ENCODE peak calls at places on chromosomes 6 and 20, in ten cellular contexts. One of them, this sample, is unnamed.

GRCh38 chr20:58829531-58829941 is 21.2 kb downstream of the GNAS-AS1 start:
- DNase-seq in aorta: peak; percentile 77
- DNase-seq in tibial artery: no peak
- DNase-seq in lower lobe of right lung: no peak
- DNase-seq in heart left ventricle: peak; percentile 60
- DNase-seq in right cardiac atrium: no peak
- DNase-seq in CD4-positive, alpha-beta memory T cell: no peak
- DNase-seq in spleen: no peak
- DNase-seq in PC-3: peak; percentile 21
- DNase-seq in HCT116: no peak
- DNase-seq in this sample: no peak

GRCh38 chr6:156260792-156261191 is 516.4 kb upstream of the ARID1B start:
- DNase-seq in heart left ventricle: no peak
- DNase-seq in right cardiac atrium: no peak
- DNase-seq in tibial artery: no peak
- DNase-seq in CD4-positive, alpha-beta memory T cell: no peak
- DNase-seq in PC-3: no peak
- DNase-seq in spleen: no peak
- DNase-seq in HCT116: no peak
- DNase-seq in lower lobe of right lung: no peak
- DNase-seq in aorta: no peak
- DNase-seq in this sample: no peak

GRCh38 chr6:21885532-21886089 is 292.1 kb downstream of the SOX4 start:
- DNase-seq in CD4-positive, alpha-beta memory T cell: no peak
- DNase-seq in HCT116: no peak
- DNase-seq in tibial artery: peak; percentile 47
- DNase-seq in lower lobe of right lung: no peak
- DNase-seq in right cardiac atrium: peak; percentile 81
- DNase-seq in PC-3: peak; percentile 20
- DNase-seq in aorta: peak; percentile 82
- DNase-seq in heart left ventricle: peak; percentile 28
- DNase-seq in spleen: no peak
- DNase-seq in this sample: peak; percentile 18

GRCh38 chr6:157246771-157247484 is 76.4 kb downstream of the TMEM242 start:
- DNase-seq in aorta: no peak
- DNase-seq in heart left ventricle: no peak
- DNase-seq in tibial artery: no peak
- DNase-seq in PC-3: no peak
- DNase-seq in right cardiac atrium: no peak
- DNase-seq in HCT116: no peak
- DNase-seq in spleen: peak; percentile 51
- DNase-seq in CD4-positive, alpha-beta memory T cell: no peak
- DNase-seq in lower lobe of right lung: no peak
- DNase-seq in this sample: no peak

GRCh38 chr20:13261460-13262301 is 40.6 kb downstream of the ISM1 start:
- DNase-seq in aorta: no peak
- DNase-seq in spleen: no peak
- DNase-seq in PC-3: peak; percentile 76
- DNase-seq in tibial artery: peak; percentile 45
- DNase-seq in lower lobe of right lung: peak; percentile 47
- DNase-seq in heart left ventricle: peak; percentile 37
- DNase-seq in HCT116: peak; percentile 26
- DNase-seq in right cardiac atrium: peak; percentile 72
- DNase-seq in CD4-positive, alpha-beta memory T cell: peak; percentile 58
- DNase-seq in this sample: peak; percentile 25

GRCh38 chr6:117676577-117677218 is 1.4 kb downstream of the NUS1 start:
- DNase-seq in aorta: no peak
- DNase-seq in lower lobe of right lung: no peak
- DNase-seq in CD4-positive, alpha-beta memory T cell: no peak
- DNase-seq in HCT116: no peak
- DNase-seq in PC-3: no peak
- DNase-seq in right cardiac atrium: no peak
- DNase-seq in heart left ventricle: no peak
- DNase-seq in spleen: no peak
- DNase-seq in tibial artery: no peak
- DNase-seq in this sample: no peak

GRCh38 chr6:144744720-144745119 is 459.6 kb downstream of the UTRN start:
- DNase-seq in aorta: no peak
- DNase-seq in PC-3: no peak
- DNase-seq in CD4-positive, alpha-beta memory T cell: no peak
- DNase-seq in heart left ventricle: no peak
- DNase-seq in spleen: no peak
- DNase-seq in tibial artery: no peak
- DNase-seq in HCT116: no peak
- DNase-seq in right cardiac atrium: no peak
- DNase-seq in lower lobe of right lung: no peak
- DNase-seq in this sample: no peak

GRCh38 chr20:64244281-64244805 is 11.2 kb upstream of the PCMTD2 start:
- DNase-seq in right cardiac atrium: no peak
- DNase-seq in PC-3: no peak
- DNase-seq in aorta: no peak
- DNase-seq in HCT116: no peak
- DNase-seq in lower lobe of right lung: peak; percentile 24
- DNase-seq in spleen: peak; percentile 55
- DNase-seq in heart left ventricle: no peak
- DNase-seq in tibial artery: no peak
- DNase-seq in CD4-positive, alpha-beta memory T cell: no peak
- DNase-seq in this sample: no peak

DNA sequence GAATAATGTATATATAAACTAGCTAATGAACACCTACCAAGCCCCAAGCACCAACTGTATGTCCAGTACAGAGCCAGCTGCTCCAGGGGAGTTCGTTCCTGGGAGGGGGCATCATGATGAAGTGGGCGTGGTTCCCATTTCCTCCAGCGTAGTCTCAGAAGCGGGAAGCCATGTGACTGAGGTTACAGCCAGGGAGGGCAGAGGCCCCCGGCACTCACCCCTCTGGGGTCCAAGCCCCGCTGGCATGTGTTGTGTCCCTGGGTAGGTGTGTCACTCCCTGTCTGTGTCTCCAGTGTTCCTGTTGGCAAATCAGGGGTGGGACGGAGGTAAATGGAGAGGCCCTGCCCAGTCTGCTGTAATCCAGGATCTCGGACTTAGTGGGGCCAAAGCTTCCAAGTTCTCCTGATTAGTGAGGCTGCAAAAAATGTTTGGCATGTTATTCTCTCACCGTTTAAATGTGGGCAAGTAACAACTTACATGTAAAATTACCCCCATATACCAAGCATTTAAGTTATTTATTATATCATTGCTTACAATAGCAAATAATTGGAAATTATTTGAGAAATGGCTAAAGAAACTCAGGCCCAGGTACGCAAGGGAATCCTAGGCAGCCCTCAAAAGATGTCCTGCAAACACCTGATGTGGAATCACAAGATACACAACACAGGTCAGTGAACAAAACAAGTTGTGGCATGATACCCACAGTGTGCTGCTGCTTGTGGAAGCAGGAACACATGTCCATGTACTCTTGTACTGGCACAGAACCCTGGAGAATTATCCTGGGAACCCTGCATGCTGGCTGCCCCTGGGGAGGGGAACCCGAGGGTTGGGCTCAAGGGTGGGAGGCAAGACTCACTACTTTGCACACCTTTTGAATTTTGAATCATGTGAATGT is 22.2 kb downstream of the FAM110A start:
- DNase-seq in PC-3: peak; percentile 11
- DNase-seq in HCT116: no peak
- DNase-seq in spleen: no peak
- DNase-seq in aorta: peak; percentile 61
- DNase-seq in right cardiac atrium: no peak
- DNase-seq in heart left ventricle: no peak
- DNase-seq in CD4-positive, alpha-beta memory T cell: no peak
- DNase-seq in tibial artery: no peak
- DNase-seq in lower lobe of right lung: no peak
- DNase-seq in this sample: peak; percentile 86
- H3K4me1 ChIP-seq in PC-3: peaks cover 36% of the 10 kb centered on the region
- H3K4me1 ChIP-seq in HCT116: peaks cover 61% of the 10 kb centered on the region
- H3K4me1 ChIP-seq in spleen: no peaks in the 10 kb centered on the region
- H3K4me1 ChIP-seq in aorta: no peaks in the 10 kb centered on the region
- H3K4me1 ChIP-seq in right cardiac atrium: no peaks in the 10 kb centered on the region
- H3K4me1 ChIP-seq in heart left ventricle: no peaks in the 10 kb centered on the region
- H3K4me1 ChIP-seq in CD4-positive, alpha-beta memory T cell: peaks cover 57% of the 10 kb centered on the region
- H3K4me1 ChIP-seq in tibial artery: peaks cover 9% of the 10 kb centered on the region
- H3K4me1 ChIP-seq in lower lobe of right lung: no peaks in the 10 kb centered on the region
- H3K4me1 ChIP-seq in this sample: peaks cover 29% of the 10 kb centered on the region

GRCh38 chr6:14927398-14927797 is 318.5 kb upstream of the JARID2 start:
- DNase-seq in tibial artery: no peak
- DNase-seq in HCT116: no peak
- DNase-seq in CD4-positive, alpha-beta memory T cell: no peak
- DNase-seq in heart left ventricle: no peak
- DNase-seq in spleen: no peak
- DNase-seq in PC-3: no peak
- DNase-seq in right cardiac atrium: no peak
- DNase-seq in aorta: no peak
- DNase-seq in lower lobe of right lung: no peak
- DNase-seq in this sample: no peak
- H3K27ac ChIP-seq in tibial artery: no peak overlapping the region
- H3K27ac ChIP-seq in HCT116: no peak overlapping the region
- H3K27ac ChIP-seq in CD4-positive, alpha-beta memory T cell: no peak overlapping the region
- H3K27ac ChIP-seq in heart left ventricle: no peak overlapping the region
- H3K27ac ChIP-seq in spleen: peak overlapping the region; percentile 2
- H3K27ac ChIP-seq in PC-3: no peak overlapping the region
- H3K27ac ChIP-seq in right cardiac atrium: no peak overlapping the region
- H3K27ac ChIP-seq in aorta: no peak overlapping the region
- H3K27ac ChIP-seq in lower lobe of right lung: no peak overlapping the region
- H3K27ac ChIP-seq in this sample: no peak overlapping the region

DNA sequence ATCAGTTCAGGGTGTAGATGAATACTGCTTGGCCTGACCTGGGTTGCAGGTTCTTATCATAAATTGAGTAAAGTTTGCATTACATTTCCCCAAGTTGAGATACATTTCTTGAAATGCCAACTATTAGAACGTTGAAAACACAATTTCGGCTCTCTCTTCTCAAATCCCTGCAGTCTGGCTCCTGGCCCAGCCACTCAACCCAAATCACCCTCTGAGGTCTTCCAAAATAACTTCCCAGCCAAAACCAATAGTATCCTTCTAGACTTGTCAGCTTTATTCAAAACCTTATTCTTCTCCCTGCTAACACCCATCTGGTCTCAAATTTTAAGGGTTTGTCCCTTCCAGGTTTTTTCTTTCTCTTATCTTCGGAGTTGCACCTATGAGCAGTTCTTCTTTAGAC is 263.6 kb downstream of the EYA4 start:
- DNase-seq in PC-3: no peak
- DNase-seq in lower lobe of right lung: no peak
- DNase-seq in right cardiac atrium: peak; percentile 76
- DNase-seq in HCT116: no peak
- DNase-seq in heart left ventricle: no peak
- DNase-seq in aorta: no peak
- DNase-seq in CD4-positive, alpha-beta memory T cell: no peak
- DNase-seq in tibial artery: no peak
- DNase-seq in spleen: no peak
- DNase-seq in this sample: no peak
- H3K4me1 ChIP-seq in PC-3: peaks cover 3% of the 10 kb centered on the region
- H3K4me1 ChIP-seq in lower lobe of right lung: peaks cover 7% of the 10 kb centered on the region
- H3K4me1 ChIP-seq in right cardiac atrium: peaks cover 1% of the 10 kb centered on the region
- H3K4me1 ChIP-seq in HCT116: no peaks in the 10 kb centered on the region
- H3K4me1 ChIP-seq in heart left ventricle: peaks cover 5% of the 10 kb centered on the region
- H3K4me1 ChIP-seq in aorta: peaks cover 2% of the 10 kb centered on the region
- H3K4me1 ChIP-seq in CD4-positive, alpha-beta memory T cell: no peaks in the 10 kb centered on the region
- H3K4me1 ChIP-seq in tibial artery: peaks cover 39% of the 10 kb centered on the region
- H3K4me1 ChIP-seq in spleen: no peaks in the 10 kb centered on the region
- H3K4me1 ChIP-seq in this sample: no peaks in the 10 kb centered on the region

GRCh38 chr6:67129780-67130179 is 1422.8 kb upstream of the EYS start:
- DNase-seq in heart left ventricle: no peak
- DNase-seq in spleen: no peak
- DNase-seq in HCT116: no peak
- DNase-seq in PC-3: no peak
- DNase-seq in right cardiac atrium: no peak
- DNase-seq in CD4-positive, alpha-beta memory T cell: no peak
- DNase-seq in aorta: no peak
- DNase-seq in tibial artery: no peak
- DNase-seq in lower lobe of right lung: no peak
- DNase-seq in this sample: no peak

GRCh38 chr6:67133973-67134372 is 1426.9 kb upstream of the EYS start:
- DNase-seq in tibial artery: no peak
- DNase-seq in CD4-positive, alpha-beta memory T cell: no peak
- DNase-seq in aorta: no peak
- DNase-seq in right cardiac atrium: no peak
- DNase-seq in HCT116: no peak
- DNase-seq in lower lobe of right lung: no peak
- DNase-seq in PC-3: no peak
- DNase-seq in heart left ventricle: no peak
- DNase-seq in spleen: no peak
- DNase-seq in this sample: no peak

DNA sequence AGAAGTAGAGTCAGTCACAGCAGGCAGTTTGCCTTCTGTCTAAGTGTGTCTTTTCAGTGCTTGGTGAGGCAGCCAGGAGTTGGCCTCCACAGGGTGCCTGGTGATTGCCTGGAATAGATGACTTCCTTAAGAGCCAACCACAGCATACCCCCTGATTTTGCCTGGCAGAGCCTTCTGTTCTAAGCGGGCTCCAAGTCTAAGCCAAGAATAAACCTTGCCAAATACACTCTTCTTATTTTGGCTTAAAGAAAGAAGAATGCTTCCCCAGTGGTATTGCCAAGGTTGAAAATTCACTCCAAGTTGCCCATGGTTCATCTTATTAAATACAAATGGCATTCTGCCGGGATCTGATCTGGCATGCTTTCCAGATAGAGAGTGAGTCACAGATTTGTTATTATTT is 1424.8 kb upstream of the EYS start:
- DNase-seq in CD4-positive, alpha-beta memory T cell: no peak
- DNase-seq in heart left ventricle: no peak
- DNase-seq in PC-3: peak; percentile 21
- DNase-seq in spleen: no peak
- DNase-seq in HCT116: no peak
- DNase-seq in right cardiac atrium: no peak
- DNase-seq in lower lobe of right lung: no peak
- DNase-seq in tibial artery: peak; percentile 55
- DNase-seq in aorta: no peak
- DNase-seq in this sample: no peak
- H3K27ac ChIP-seq in CD4-positive, alpha-beta memory T cell: no peak overlapping the region
- H3K27ac ChIP-seq in heart left ventricle: no peak overlapping the region
- H3K27ac ChIP-seq in PC-3: no peak overlapping the region
- H3K27ac ChIP-seq in spleen: no peak overlapping the region
- H3K27ac ChIP-seq in HCT116: no peak overlapping the region
- H3K27ac ChIP-seq in right cardiac atrium: no peak overlapping the region
- H3K27ac ChIP-seq in lower lobe of right lung: no peak overlapping the region
- H3K27ac ChIP-seq in tibial artery: no peak overlapping the region
- H3K27ac ChIP-seq in aorta: no peak overlapping the region
- H3K27ac ChIP-seq in this sample: no peak overlapping the region

GRCh38 chr20:45336530-45337366 is 11.5 kb downstream of the SDC4 start:
- DNase-seq in lower lobe of right lung: no peak
- DNase-seq in CD4-positive, alpha-beta memory T cell: no peak
- DNase-seq in right cardiac atrium: no peak
- DNase-seq in HCT116: no peak
- DNase-seq in heart left ventricle: peak; percentile 19
- DNase-seq in spleen: no peak
- DNase-seq in PC-3: peak; percentile 98
- DNase-seq in aorta: peak; percentile 86
- DNase-seq in tibial artery: peak; percentile 64
- DNase-seq in this sample: peak; percentile 94
- H3K4me1 ChIP-seq in lower lobe of right lung: peaks cover 53% of the 10 kb centered on the region
- H3K4me1 ChIP-seq in CD4-positive, alpha-beta memory T cell: no peaks in the 10 kb centered on the region
- H3K4me1 ChIP-seq in right cardiac atrium: peaks cover 25% of the 10 kb centered on the region
- H3K4me1 ChIP-seq in HCT116: peaks cover 65% of the 10 kb centered on the region
- H3K4me1 ChIP-seq in heart left ventricle: peaks cover 38% of the 10 kb centered on the region
- H3K4me1 ChIP-seq in spleen: no peaks in the 10 kb centered on the region
- H3K4me1 ChIP-seq in PC-3: peaks cover 62% of the 10 kb centered on the region
- H3K4me1 ChIP-seq in aorta: peaks cover 4% of the 10 kb centered on the region
- H3K4me1 ChIP-seq in tibial artery: peaks cover 64% of the 10 kb centered on the region
- H3K4me1 ChIP-seq in this sample: peaks cover 43% of the 10 kb centered on the region